ENCODE peak calls at places on chromosomes 2 and 18, in nine cellular contexts. C, U, Q, K, H, Z, E, D and G are unnamed samples.
A peak's percentile ranks its signal among the peaks of the same experiment; 100 is the strongest.

GRCh38 chr18:77086034-77086433 is 46.5 kb downstream of the MBP start:
- DNase-seq in H (no peak), D (no peak), K (no peak), U (no peak), Q (no peak), Z (no peak), C (no peak), E (no peak), G (no peak)

GRCh38 chr2:238908960-238909951 is 61.4 kb downstream of the TWIST2 start:
- DNase-seq in Q (no peak), K (no peak), E (no peak), U (no peak), Z (no peak), D (no peak), C (peak; percentile 83), H (no peak), G (no peak)

GRCh38 chr2:10267036-10267435 is 35.7 kb upstream of the HPCAL1 start:
- DNase-seq in K (peak; percentile 11), Q (no peak), Z (no peak), H (no peak), C (no peak), E (no peak), U (no peak), D (no peak), G (peak; percentile 6)

GRCh38 chr2:160075171-160075570 is 12.8 kb upstream of the PLA2R1 start:
- DNase-seq in C (peak; percentile 60), E (no peak), U (no peak), K (no peak), H (no peak), Q (no peak), D (no peak), Z (no peak), G (no peak)

GRCh38 chr2:160256511-160256910 is 56.4 kb upstream of the ITGB6 start:
- DNase-seq in Q (no peak), Z (no peak), U (no peak), H (no peak), K (no peak), E (no peak), C (no peak), D (no peak), G (no peak)

GRCh38 chr2:149994057-149994728 is 406.6 kb upstream of the MMADHC start:
- DNase-seq in C (no peak), Q (no peak), H (peak; percentile 95), U (no peak), D (no peak), K (no peak), E (no peak), Z (no peak), G (no peak)

GRCh38 chr2:7846607-7847006 is 835.2 kb upstream of the ID2 start:
- DNase-seq in E (no peak), U (no peak), K (no peak), Q (no peak), H (no peak), C (no peak), D (no peak), Z (no peak), G (no peak)

GRCh38 chr2:73896362-73897239 is 3.8 kb downstream of the ACTG2 start:
- DNase-seq in D (no peak), E (no peak), K (no peak), H (no peak), U (no peak), Z (no peak), C (no peak), Q (peak; percentile 53), G (no peak)